ENCODE peak calls at places on chromosomes 3 and 15, in eight cellular contexts. N, H, W, J, E, Z, F and K are unnamed samples.

GRCh38 chr3:12675115-12675810 is 11.3 kb upstream of the RAF1 start:
- DNase-seq in N (no peak), H (no peak), W (no peak), J (no peak), E (no peak), Z (no peak), F (no peak), K (no peak)

GRCh38 chr3:129974451-129975331 is at the start of gene TRH:
- DNase-seq in N (peak), H (no peak), W (no peak), J (no peak), E (no peak), Z (no peak), F (no peak), K (no peak)

GRCh38 chr3:181868576-181868975 is 156.9 kb downstream of the SOX2 start:
- DNase-seq in N (no peak), H (no peak), W (no peak), J (no peak), E (no peak), Z (no peak), F (no peak), K (no peak)

GRCh38 chr15:101534376-101534970 is 45.0 kb upstream of the PCSK6 start:
- DNase-seq in N (no peak), H (no peak), W (no peak), J (no peak), E (no peak), Z (no peak), F (no peak), K (no peak)

GRCh38 chr3:48952510-48953118 is 34.0 kb downstream of the ARIH2 start:
- DNase-seq in N (peak), H (no peak), W (peak), J (peak), E (no peak), Z (peak), F (no peak), K (peak)

GRCh38 chr3:191774485-191774884 is 313.5 kb downstream of the PYDC2 start:
- DNase-seq in N (no peak), H (peak), W (no peak), J (no peak), E (no peak), Z (no peak), F (peak), K (no peak)

GRCh38 chr3:4426261-4426781 is 40.7 kb downstream of the SUMF1 start:
- DNase-seq in N (no peak), H (no peak), W (no peak), J (no peak), E (no peak), Z (no peak), F (peak), K (no peak)

GRCh38 chr3:98968347-98968746 is 66.9 kb upstream of the DCBLD2 start:
- DNase-seq in N (no peak), H (no peak), W (no peak), J (no peak), E (no peak), Z (no peak), F (no peak), K (no peak)

GRCh38 chr3:100033184-100033583 is 81.1 kb downstream of the FILIP1L start:
- DNase-seq in N (no peak), H (no peak), W (no peak), J (no peak), E (no peak), Z (no peak), F (no peak), K (no peak)

GRCh38 chr3:108603689-108604088 is 14.2 kb downstream of the DZIP3 start:
- DNase-seq in N (no peak), H (no peak), W (no peak), J (peak), E (no peak), Z (no peak), F (peak), K (no peak)

GRCh38 chr3:196288141-196288460 is 575 bp upstream of the PCYT1A start:
- DNase-seq in N (no peak), H (peak), W (no peak), J (no peak), E (no peak), Z (no peak), F (peak), K (no peak)

GRCh38 chr3:184262166-184262926 is 993 bp upstream of the CAMK2N2 start:
- DNase-seq in N (no peak), H (no peak), W (no peak), J (no peak), E (no peak), Z (peak), F (no peak), K (no peak)

GRCh38 chr15:46676233-46677206 is 1040.8 kb upstream of the SEMA6D start:
- DNase-seq in N (no peak), H (no peak), W (no peak), J (no peak), E (no peak), Z (no peak), F (no peak), K (no peak)

GRCh38 chr15:82178061-82178460 is 84.5 kb downstream of the EFL1 start:
- DNase-seq in N (no peak), H (no peak), W (no peak), J (no peak), E (no peak), Z (no peak), F (peak), K (no peak)

GRCh38 chr3:188542196-188542595 is 388.2 kb downstream of the LPP start:
- DNase-seq in N (no peak), H (no peak), W (no peak), J (no peak), E (no peak), Z (no peak), F (no peak), K (no peak)

GRCh38 chr15:85646538-85647091 is 148.1 kb downstream of the KLHL25 start:
- DNase-seq in N (no peak), H (no peak), W (no peak), J (peak), E (no peak), Z (peak), F (peak), K (no peak)